ENCODE peak calls at places on chromosomes 1 and 21, in four cellular contexts. H is stomach, J is cardiac muscle cell, C is upper lobe of right lung. X is an unnamed sample.
A peak's percentile ranks its signal among the peaks of the same experiment; 100 is the strongest.

GRCh38 chr21:16058896-16059295 is 329.1 kb downstream of the USP25 start:
- DNase-seq in H (no peak), J (no peak), C (no peak), X (no peak)

GRCh38 chr1:154860154-154860870 is 9.8 kb downstream of the KCNN3 start:
- DNase-seq in H (no peak), J (peak; percentile 52), C (no peak), X (no peak)

GRCh38 chr1:189908113-189908512 is 569.6 kb downstream of the BRINP3 start:
- DNase-seq in H (no peak), J (no peak), C (no peak), X (no peak)

GRCh38 chr21:34919406-34919805 is 129.7 kb downstream of the RUNX1 start:
- DNase-seq in H (no peak), J (no peak), C (no peak), X (no peak)

GRCh38 chr1:162387226-162388082 is 5.9 kb downstream of the C1orf226 start:
- DNase-seq in H (no peak), J (no peak), C (no peak), X (no peak)

GRCh38 chr1:17674707-17675505 is 80.2 kb upstream of the ACTL8 start:
- DNase-seq in H (no peak), J (no peak), C (no peak), X (no peak)

GRCh38 chr1:162292422-162292849 is 84.2 kb downstream of the SPATA46 start:
- DNase-seq in H (no peak), J (no peak), C (no peak), X (no peak)

GRCh38 chr1:15760520-15761211 is 2.1 kb downstream of the FBLIM1 start:
- DNase-seq in H (no peak), J (no peak), C (no peak), X (no peak)

GRCh38 chr1:202590975-202591411 is 119.3 kb downstream of the SYT2 start:
- DNase-seq in H (no peak), J (no peak), C (no peak), X (no peak)

GRCh38 chr1:244603498-244603897 is 49.4 kb upstream of the DESI2 start:
- DNase-seq in H (no peak), J (peak; percentile 47), C (no peak), X (no peak)

GRCh38 chr1:59332983-59333382 is 36.1 kb downstream of the FGGY start:
- DNase-seq in H (no peak), J (no peak), C (no peak), X (no peak)

GRCh38 chr21:36104306-36105300 is 30.3 kb upstream of the CBR3 start:
- DNase-seq in H (peak; percentile 35), J (peak; percentile 83), C (no peak), X (peak; percentile 77)

GRCh38 chr1:89657886-89658285 is 25.0 kb downstream of the LRRC8C start:
- DNase-seq in H (no peak), J (no peak), C (no peak), X (no peak)

GRCh38 chr1:199522338-199522737 is 505.2 kb upstream of the NR5A2 start:
- DNase-seq in H (no peak), J (no peak), C (no peak), X (no peak)

GRCh38 chr1:43276673-43277072 is 6.9 kb downstream of the TMEM125 start:
- DNase-seq in H (peak; percentile 69), J (no peak), C (peak; percentile 23), X (no peak)

GRCh38 chr1:219833214-219833816 is 95.0 kb downstream of the SLC30A10 start:
- DNase-seq in H (no peak), J (no peak), C (no peak), X (no peak)

GRCh38 chr1:101178688-101179491 is 57.9 kb upstream of the S1PR1 start:
- DNase-seq in H (no peak), J (no peak), C (no peak), X (no peak)

GRCh38 chr21:26085100-26085499 is 85.5 kb downstream of the APP start:
- DNase-seq in H (no peak), J (no peak), C (no peak), X (no peak)

GRCh38 chr1:167935252-167936067 is 1.0 kb upstream of the DCAF6 start:
- DNase-seq in H (no peak), J (no peak), C (no peak), X (peak; percentile 8)

GRCh38 chr21:46215436-46216131 is 13.0 kb downstream of the LSS start:
- DNase-seq in H (no peak), J (no peak), C (peak; percentile 61), X (no peak)

GRCh38 chr1:215284966-215285365 is 202.4 kb downstream of the KCNK2 start:
- DNase-seq in H (no peak), J (no peak), C (no peak), X (no peak)

GRCh38 chr1:227317541-227318002 is 720 bp downstream of the CDC42BPA start:
- DNase-seq in H (no peak), J (peak; percentile 69), C (no peak), X (peak; percentile 38)

GRCh38 chr1:41580021-41580420 is 95.5 kb upstream of the EDN2 start:
- DNase-seq in H (no peak), J (no peak), C (no peak), X (no peak)

GRCh38 chr21:45341779-45342178 is 54.1 kb upstream of the POFUT2 start:
- DNase-seq in H (no peak), J (no peak), C (no peak), X (no peak)

GRCh38 chr1:200971955-200972711 is 51.4 kb downstream of the KIF21B start:
- DNase-seq in H (peak; percentile 70), J (peak; percentile 69), C (peak; percentile 76), X (peak; percentile 91)

GRCh38 chr1:221939598-221939997 is 197.7 kb upstream of the DUSP10 start:
- DNase-seq in H (no peak), J (no peak), C (no peak), X (no peak)

GRCh38 chr1:87958711-87959110 is 630.0 kb downstream of the LMO4 start:
- DNase-seq in H (no peak), J (no peak), C (no peak), X (no peak)

GRCh38 chr1:152739841-152740240 is 18.0 kb upstream of the KPRP start:
- DNase-seq in H (no peak), J (no peak), C (no peak), X (no peak)

GRCh38 chr1:70057500-70057899 is 147.9 kb downstream of the LRRC40 start:
- DNase-seq in H (no peak), J (no peak), C (no peak), X (no peak)

GRCh38 chr1:230288641-230289349 is 137.3 kb downstream of the PGBD5 start:
- DNase-seq in H (no peak), J (no peak), C (peak; percentile 53), X (no peak)

GRCh38 chr1:157116735-157117103 is 17.1 kb upstream of the ETV3L start:
- DNase-seq in H (no peak), J (no peak), C (no peak), X (no peak)

GRCh38 chr1:110783292-110783918 is 89.5 kb upstream of the CD53 start:
- DNase-seq in H (peak; percentile 46), J (peak; percentile 68), C (no peak), X (peak; percentile 40)

GRCh38 chr1:87203890-87204289 is 124.8 kb upstream of the LMO4 start:
- DNase-seq in H (no peak), J (no peak), C (no peak), X (no peak)

DNA sequence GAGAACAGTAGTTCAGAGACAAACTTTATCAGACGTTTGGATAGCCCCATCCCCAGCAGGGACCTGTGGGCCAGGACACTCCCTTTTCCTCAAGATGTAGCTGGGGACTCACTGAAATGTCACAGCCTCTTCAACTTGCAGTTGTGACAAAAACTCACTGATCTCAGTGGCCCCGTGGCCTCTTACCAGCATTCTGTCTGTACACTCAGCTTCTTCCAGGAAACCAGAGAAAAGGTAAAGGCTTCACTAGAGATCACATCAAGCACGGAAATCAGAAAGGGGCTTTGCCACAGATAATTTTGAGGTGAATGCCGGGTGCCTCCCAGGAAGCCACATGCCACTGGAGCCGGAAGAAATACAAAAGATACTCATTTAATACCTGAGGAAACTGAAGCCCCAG is 122.2 kb downstream of the CCDC185 start:
- DNase-seq in H (no peak), J (no peak), C (no peak), X (no peak)
- H3K9me3 ChIP-seq in H (no peaks in the 10 kb centered on the region), J (no peaks in the 10 kb centered on the region), C (no peaks in the 10 kb centered on the region), X (no peaks in the 10 kb centered on the region)

GRCh38 chr1:241957692-241958494 is at the start of gene BECN2:
- DNase-seq in H (no peak), J (no peak), C (no peak), X (no peak)

GRCh38 chr1:241968618-241969017 is 11.1 kb downstream of the BECN2 start:
- DNase-seq in H (no peak), J (no peak), C (no peak), X (no peak)

GRCh38 chr1:241964550-241965241 is 7.1 kb downstream of the BECN2 start:
- DNase-seq in H (no peak), J (no peak), C (no peak), X (no peak)

DNA sequence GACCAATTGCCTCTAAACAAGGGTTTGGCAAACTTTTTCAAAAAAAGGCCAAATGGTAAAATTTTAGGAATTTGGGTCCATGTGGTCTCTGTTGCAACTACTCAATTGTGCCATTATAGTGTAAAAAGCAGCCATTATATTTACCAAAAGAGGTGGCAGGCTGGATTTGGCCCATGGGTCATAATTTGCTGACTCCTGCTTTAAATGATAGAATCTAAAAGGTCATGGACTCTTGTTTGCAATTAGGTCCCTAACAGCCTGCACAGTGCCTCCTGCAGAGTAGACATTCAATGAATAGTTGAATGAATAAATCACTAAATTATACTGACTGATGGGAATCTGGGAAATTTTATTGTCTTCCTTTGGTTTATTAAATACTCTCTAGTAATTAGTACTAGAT is 6.2 kb downstream of the BECN2 start:
- DNase-seq in H (no peak), J (no peak), C (no peak), X (no peak)
- H3K36me3 ChIP-seq in H (no peaks in the 10 kb centered on the region), J (no peaks in the 10 kb centered on the region), C (no peaks in the 10 kb centered on the region), X (no peaks in the 10 kb centered on the region)

GRCh38 chr1:4018721-4019521 is 118.8 kb upstream of the C1orf174 start:
- DNase-seq in H (no peak), J (no peak), C (peak; percentile 47), X (no peak)
- H3K9me3 ChIP-seq in H (no peaks in the 10 kb centered on the region), J (peaks cover 3% of the 10 kb centered on the region), C (no peaks in the 10 kb centered on the region), X (no peaks in the 10 kb centered on the region)

DNA sequence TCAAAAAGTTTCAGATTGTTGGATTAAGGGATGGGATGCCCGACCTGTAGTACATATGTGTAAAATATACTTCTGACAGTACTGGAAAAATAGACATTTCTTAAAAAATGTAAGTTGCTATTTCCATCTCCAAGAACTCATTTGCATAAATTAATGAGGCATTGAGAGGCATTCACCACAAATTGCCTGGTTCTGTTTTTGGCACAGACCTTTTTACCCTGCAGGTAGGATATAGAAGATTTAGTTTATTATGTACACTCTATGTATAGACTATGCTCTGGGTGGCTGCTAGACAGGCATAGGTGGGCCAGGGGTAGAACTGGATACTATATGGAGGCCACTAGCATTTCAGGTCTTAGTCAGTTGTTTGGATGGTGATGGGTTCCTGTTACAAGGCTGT is 8.0 kb downstream of the CCDC17 start:
- DNase-seq in H (no peak), J (no peak), C (no peak), X (no peak)
- H3K36me3 ChIP-seq in H (peaks cover 46% of the 10 kb centered on the region), J (peaks cover 56% of the 10 kb centered on the region), C (peaks cover 62% of the 10 kb centered on the region), X (peaks cover 84% of the 10 kb centered on the region)

DNA sequence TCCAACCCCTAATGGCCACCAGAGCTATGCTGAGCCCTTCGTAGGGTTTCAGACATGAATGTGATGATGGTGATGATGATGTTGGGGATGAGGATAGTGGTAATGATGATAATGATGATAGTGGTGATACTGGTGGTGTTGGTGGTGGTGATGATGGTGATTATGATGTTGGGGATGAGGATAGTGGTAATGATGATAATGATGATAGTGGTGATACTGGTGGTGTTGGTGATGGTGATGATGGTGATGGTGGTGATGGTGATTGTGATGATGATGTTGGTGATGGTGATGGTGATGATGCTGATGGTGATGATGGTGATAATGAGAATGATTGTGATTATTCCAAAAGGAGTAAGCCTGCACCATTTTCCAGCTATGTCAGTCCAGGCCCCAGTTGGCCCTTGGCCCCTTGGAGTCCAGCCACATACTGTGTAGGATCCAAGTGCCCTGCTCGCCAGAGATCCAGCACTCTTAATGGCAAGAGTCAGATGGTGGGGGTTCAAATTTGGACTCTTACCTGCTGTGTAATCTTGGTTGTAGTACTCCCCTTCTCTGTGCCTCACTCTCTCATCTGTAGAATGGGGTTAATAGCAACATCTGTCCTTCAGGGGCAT is 28.3 kb downstream of the AJAP1 start:
- DNase-seq in H (no peak), J (no peak), C (no peak), X (no peak)
- H3K9me3 ChIP-seq in H (peaks cover 7% of the 10 kb centered on the region), J (no peaks in the 10 kb centered on the region), C (no peaks in the 10 kb centered on the region), X (peaks cover 12% of the 10 kb centered on the region)

X was measured in WERI-Rb-1.